ENCODE peak calls at places on chromosome X, in seven cellular contexts. M is foreskin fibroblast, T is nephron progenitor cell, X is COR-L47, C is HFFc6, Q is GM10248, W is LoVo. U is an unnamed sample.

GRCh38 chrX:117305168-117305766 is 811.3 kb downstream of the KLHL13 start:
- DNase-seq in M (no peak), T (no peak), X (no peak), C (no peak), Q (no peak), W (no peak), U (no peak)

GRCh38 chrX:115642304-115642703 is 81.3 kb downstream of the PLS3 start:
- DNase-seq in M (no peak), T (peak), X (no peak), C (no peak), Q (no peak), W (no peak), U (no peak)

GRCh38 chrX:651922-652775 is 21.6 kb downstream of the SHOX start:
- DNase-seq in M (no peak), T (no peak), X (no peak), C (no peak), Q (no peak), W (no peak), U (no peak)

GRCh38 chrX:33831211-33831610 is 300.9 kb downstream of the FAM47A start:
- DNase-seq in M (no peak), T (no peak), X (no peak), C (no peak), Q (no peak), W (no peak), U (no peak)

GRCh38 chrX:124737771-124738170 is 391.4 kb downstream of the SH2D1A start:
- DNase-seq in M (no peak), T (no peak), X (no peak), C (no peak), Q (no peak), W (no peak), U (no peak)

GRCh38 chrX:38124000-38124399 is 96.7 kb downstream of the SRPX start:
- DNase-seq in M (no peak), T (no peak), X (no peak), C (no peak), Q (no peak), W (no peak), U (no peak)

GRCh38 chrX:121642415-121642814 is 595.0 kb downstream of the GLUD2 start:
- DNase-seq in M (peak), T (no peak), X (no peak), C (no peak), Q (no peak), W (no peak), U (peak)

GRCh38 chrX:154307207-154307606 is 11.6 kb downstream of the TKTL1 start:
- DNase-seq in M (no peak), T (no peak), X (no peak), C (no peak), Q (no peak), W (no peak), U (no peak)

GRCh38 chrX:63686878-63687714 is 97.9 kb downstream of the ARHGEF9 start:
- DNase-seq in M (peak), T (peak), X (no peak), C (peak), Q (peak), W (peak), U (peak)

GRCh38 chrX:19566359-19567141 is 51.2 kb upstream of the MAP3K15 start:
- DNase-seq in M (no peak), T (no peak), X (no peak), C (peak), Q (no peak), W (no peak), U (no peak)

GRCh38 chrX:150599226-150599625 is 30.8 kb downstream of the MTM1 start:
- DNase-seq in M (no peak), T (no peak), X (no peak), C (no peak), Q (no peak), W (no peak), U (no peak)

GRCh38 chrX:73977542-73978169 is 326.3 kb upstream of the ZCCHC13 start:
- DNase-seq in M (no peak), T (no peak), X (no peak), C (no peak), Q (peak), W (no peak), U (no peak)

GRCh38 chrX:148499638-148500427 is 584 bp upstream of the AFF2 start:
- DNase-seq in M (no peak), T (no peak), X (no peak), C (no peak), Q (no peak), W (no peak), U (no peak)

GRCh38 chrX:46757593-46757992 is 1.3 kb downstream of the SLC9A7 start:
- DNase-seq in M (peak), T (no peak), X (no peak), C (no peak), Q (no peak), W (no peak), U (no peak)

GRCh38 chrX:72123471-72124185 is 8.1 kb downstream of the RTL5 start:
- DNase-seq in M (no peak), T (peak), X (no peak), C (no peak), Q (no peak), W (no peak), U (no peak)

GRCh38 chrX:118215346-118215745 is 98.7 kb upstream of the KLHL13 start:
- DNase-seq in M (no peak), T (no peak), X (no peak), C (no peak), Q (no peak), W (no peak), U (no peak)

GRCh38 chrX:108736509-108737479 is at the start of gene IRS4:
- DNase-seq in M (no peak), T (peak), X (no peak), C (no peak), Q (peak), W (no peak), U (no peak)

GRCh38 chrX:109475174-109475891 is 6.6 kb downstream of the GUCY2F start:
- DNase-seq in M (peak), T (peak), X (peak), C (peak), Q (no peak), W (peak), U (no peak)

GRCh38 chrX:41245641-41246040 is 88.3 kb upstream of the DDX3X start:
- DNase-seq in M (no peak), T (no peak), X (no peak), C (peak), Q (no peak), W (no peak), U (no peak)

GRCh38 chrX:139429913-139430312 is 100.6 kb upstream of the F9 start:
- DNase-seq in M (no peak), T (no peak), X (no peak), C (no peak), Q (no peak), W (no peak), U (no peak)

GRCh38 chrX:148049441-148049840 is 68.3 kb downstream of the FMR1NB start:
- DNase-seq in M (no peak), T (peak), X (no peak), C (no peak), Q (peak), W (peak), U (no peak)

GRCh38 chrX:152926279-152926678 is 28.4 kb downstream of the ZNF185 start:
- DNase-seq in M (peak), T (peak), X (peak), C (peak), Q (peak), W (peak), U (peak)

GRCh38 chrX:140071037-140071436 is 105.7 kb upstream of the CXorf66 start:
- DNase-seq in M (no peak), T (no peak), X (no peak), C (no peak), Q (no peak), W (no peak), U (no peak)

GRCh38 chrX:117653396-117653795 is 463.2 kb downstream of the KLHL13 start:
- DNase-seq in M (no peak), T (no peak), X (no peak), C (no peak), Q (no peak), W (no peak), U (no peak)

GRCh38 chrX:38806875-38807601 is 5.8 kb downstream of the MID1IP1 start:
- DNase-seq in M (no peak), T (no peak), X (no peak), C (no peak), Q (no peak), W (peak), U (no peak)

GRCh38 chrX:51487960-51488267 is 8.5 kb downstream of the NUDT11 start:
- DNase-seq in M (no peak), T (no peak), X (no peak), C (no peak), Q (no peak), W (no peak), U (no peak)

GRCh38 chrX:50082741-50083140 is 118.1 kb downstream of the AKAP4 start:
- DNase-seq in M (no peak), T (no peak), X (no peak), C (no peak), Q (no peak), W (no peak), U (no peak)

GRCh38 chrX:69387559-69388487 is 116.3 kb upstream of the NALF2 start:
- DNase-seq in M (peak), T (peak), X (peak), C (peak), Q (peak), W (peak), U (no peak)

GRCh38 chrX:130623508-130623907 is 221.7 kb downstream of the RBMX2 start:
- DNase-seq in M (no peak), T (no peak), X (no peak), C (no peak), Q (no peak), W (no peak), U (peak)

GRCh38 chrX:142982679-142983078 is 43.0 kb upstream of the SPANXN4 start:
- DNase-seq in M (no peak), T (no peak), X (no peak), C (no peak), Q (no peak), W (no peak), U (no peak)

GRCh38 chrX:115958687-115959359 is 211.7 kb upstream of the AGTR2 start:
- DNase-seq in M (no peak), T (no peak), X (peak), C (no peak), Q (no peak), W (no peak), U (no peak)

GRCh38 chrX:134537179-134537945 is 77.4 kb downstream of the HPRT1 start:
- DNase-seq in M (peak), T (no peak), X (no peak), C (peak), Q (no peak), W (peak), U (peak)

GRCh38 chrX:123153846-123154335 is 30.2 kb upstream of the GRIA3 start:
- DNase-seq in M (no peak), T (no peak), X (no peak), C (no peak), Q (no peak), W (no peak), U (no peak)

U was measured in RCC 7860.